ENCODE peak calls at places on chromosome 1, in five cellular contexts. C is NCI-H1417, B is islet precursor cell, F is ecto neural progenitor cell, V is SW480. N is an unnamed sample.

GRCh38 chr1:221706862-221707582 is 34.9 kb downstream of the DUSP10 start:
- DNase-seq in C (no peak), B (no peak), F (no peak), V (no peak), N (no peak)

GRCh38 chr1:169019419-169020058 is 87.0 kb upstream of the ATP1B1 start:
- DNase-seq in C (no peak), B (no peak), F (no peak), V (no peak), N (no peak)

GRCh38 chr1:241902376-241903067 is 54.5 kb downstream of the EXO1 start:
- DNase-seq in C (no peak), B (peak), F (no peak), V (no peak), N (no peak)

GRCh38 chr1:33349778-33350610 is 29.1 kb upstream of the A3GALT2 start:
- DNase-seq in C (peak), B (peak), F (peak), V (peak), N (peak)

GRCh38 chr1:201883786-201884185 is 4.9 kb upstream of the SHISA4 start:
- DNase-seq in C (no peak), B (peak), F (no peak), V (no peak), N (no peak)

GRCh38 chr1:75953461-75953860 is 21.3 kb upstream of the ASB17 start:
- DNase-seq in C (no peak), B (peak), F (no peak), V (no peak), N (no peak)

GRCh38 chr1:154765970-154766369 is 104.1 kb downstream of the KCNN3 start:
- DNase-seq in C (no peak), B (no peak), F (no peak), V (peak), N (no peak)

GRCh38 chr1:111507411-111508201 is 4.2 kb upstream of the ADORA3 start:
- DNase-seq in C (no peak), B (peak), F (peak), V (peak), N (peak)

GRCh38 chr1:58754056-58754613 is 29.7 kb downstream of the JUN start:
- DNase-seq in C (no peak), B (no peak), F (no peak), V (no peak), N (no peak)

GRCh38 chr1:247084771-247085170 is 6.2 kb upstream of the ZNF670 start:
- DNase-seq in C (no peak), B (no peak), F (no peak), V (no peak), N (no peak)

GRCh38 chr1:87329051-87329755 is 523 bp downstream of the LMO4 start:
- DNase-seq in C (peak), B (peak), F (peak), V (peak), N (peak)

GRCh38 chr1:83090195-83090594 is 908.7 kb downstream of the TTLL7 start:
- DNase-seq in C (no peak), B (no peak), F (no peak), V (no peak), N (no peak)

GRCh38 chr1:241637604-241638003 is 2.6 kb downstream of the CHML start:
- DNase-seq in C (no peak), B (no peak), F (no peak), V (no peak), N (no peak)

GRCh38 chr1:27007909-27008582 is 4.6 kb downstream of the TENT5B start:
- DNase-seq in C (no peak), B (peak), F (no peak), V (no peak), N (no peak)

GRCh38 chr1:234862360-234862943 is 252.5 kb upstream of the IRF2BP2 start:
- DNase-seq in C (no peak), B (no peak), F (no peak), V (no peak), N (no peak)

GRCh38 chr1:239260779-239261286 is 125.5 kb upstream of the CHRM3 start:
- DNase-seq in C (no peak), B (no peak), F (no peak), V (no peak), N (no peak)